ENCODE peak calls at places on chromosomes 2 and 18, in six cellular contexts. One of them, this sample, is unnamed.

GRCh38 chr2:69514406-69514805 is 77.2 kb upstream of the NFU1 start:
- DNase-seq in CD8-positive, alpha-beta T cell: no peak
- DNase-seq in adrenal gland: peak; percentile 70
- DNase-seq in aorta: peak; percentile 62
- DNase-seq in WERI-Rb-1: no peak
- DNase-seq in astrocyte: peak; percentile 83
- DNase-seq in this sample: peak; percentile 29

GRCh38 chr2:9554841-9555337 is 741 bp downstream of the ADAM17 start:
- DNase-seq in CD8-positive, alpha-beta T cell: peak; percentile 17
- DNase-seq in adrenal gland: peak; percentile 74
- DNase-seq in aorta: no peak
- DNase-seq in WERI-Rb-1: peak; percentile 60
- DNase-seq in astrocyte: peak; percentile 80
- DNase-seq in this sample: peak; percentile 52

GRCh38 chr2:239994086-239994485 is 31.1 kb downstream of the NDUFA10 start:
- DNase-seq in CD8-positive, alpha-beta T cell: no peak
- DNase-seq in adrenal gland: no peak
- DNase-seq in aorta: no peak
- DNase-seq in WERI-Rb-1: peak; percentile 52
- DNase-seq in astrocyte: no peak
- DNase-seq in this sample: no peak

GRCh38 chr2:173218331-173219056 is 136.2 kb upstream of the CDCA7 start:
- DNase-seq in CD8-positive, alpha-beta T cell: no peak
- DNase-seq in adrenal gland: no peak
- DNase-seq in aorta: no peak
- DNase-seq in WERI-Rb-1: peak; percentile 16
- DNase-seq in astrocyte: no peak
- DNase-seq in this sample: no peak

GRCh38 chr2:190469770-190470169 is 61.6 kb downstream of the MFSD6 start:
- DNase-seq in CD8-positive, alpha-beta T cell: no peak
- DNase-seq in adrenal gland: peak; percentile 72
- DNase-seq in aorta: no peak
- DNase-seq in WERI-Rb-1: no peak
- DNase-seq in astrocyte: peak; percentile 72
- DNase-seq in this sample: peak; percentile 37

GRCh38 chr18:63299837-63300787 is 19.5 kb downstream of the BCL2 start:
- DNase-seq in CD8-positive, alpha-beta T cell: no peak
- DNase-seq in adrenal gland: no peak
- DNase-seq in aorta: no peak
- DNase-seq in WERI-Rb-1: no peak
- DNase-seq in astrocyte: peak; percentile 80
- DNase-seq in this sample: no peak

GRCh38 chr18:36532394-36532793 is 234.9 kb downstream of the FHOD3 start:
- DNase-seq in CD8-positive, alpha-beta T cell: no peak
- DNase-seq in adrenal gland: no peak
- DNase-seq in aorta: no peak
- DNase-seq in WERI-Rb-1: no peak
- DNase-seq in astrocyte: peak; percentile 82
- DNase-seq in this sample: no peak

GRCh38 chr2:236089271-236090026 is 78.7 kb downstream of the GBX2 start:
- DNase-seq in CD8-positive, alpha-beta T cell: no peak
- DNase-seq in adrenal gland: no peak
- DNase-seq in aorta: no peak
- DNase-seq in WERI-Rb-1: no peak
- DNase-seq in astrocyte: no peak
- DNase-seq in this sample: no peak

GRCh38 chr2:18268400-18268799 is 292.1 kb downstream of the RDH14 start:
- DNase-seq in CD8-positive, alpha-beta T cell: no peak
- DNase-seq in adrenal gland: no peak
- DNase-seq in aorta: no peak
- DNase-seq in WERI-Rb-1: peak; percentile 26
- DNase-seq in astrocyte: no peak
- DNase-seq in this sample: no peak

GRCh38 chr2:231810905-231811304 is 24.7 kb downstream of the COPS7B start:
- DNase-seq in CD8-positive, alpha-beta T cell: no peak
- DNase-seq in adrenal gland: no peak
- DNase-seq in aorta: no peak
- DNase-seq in WERI-Rb-1: no peak
- DNase-seq in astrocyte: peak; percentile 60
- DNase-seq in this sample: no peak

GRCh38 chr18:23387265-23387664 is 65.8 kb upstream of the RIOK3 start:
- DNase-seq in CD8-positive, alpha-beta T cell: no peak
- DNase-seq in adrenal gland: no peak
- DNase-seq in aorta: no peak
- DNase-seq in WERI-Rb-1: no peak
- DNase-seq in astrocyte: no peak
- DNase-seq in this sample: no peak

GRCh38 chr2:39730685-39731302 is 48.3 kb downstream of the THUMPD2 start:
- DNase-seq in CD8-positive, alpha-beta T cell: no peak
- DNase-seq in adrenal gland: no peak
- DNase-seq in aorta: no peak
- DNase-seq in WERI-Rb-1: no peak
- DNase-seq in astrocyte: no peak
- DNase-seq in this sample: no peak

GRCh38 chr18:48889115-48889941 is 61.4 kb downstream of the SMAD7 start:
- DNase-seq in CD8-positive, alpha-beta T cell: no peak
- DNase-seq in adrenal gland: peak; percentile 83
- DNase-seq in aorta: peak; percentile 89
- DNase-seq in WERI-Rb-1: peak; percentile 85
- DNase-seq in astrocyte: no peak
- DNase-seq in this sample: no peak

GRCh38 chr2:221085376-221085900 is 486.7 kb downstream of the EPHA4 start:
- DNase-seq in CD8-positive, alpha-beta T cell: no peak
- DNase-seq in adrenal gland: no peak
- DNase-seq in aorta: no peak
- DNase-seq in WERI-Rb-1: no peak
- DNase-seq in astrocyte: peak; percentile 55
- DNase-seq in this sample: no peak

GRCh38 chr2:73494031-73494430 is 108.4 kb downstream of the ALMS1 start:
- DNase-seq in CD8-positive, alpha-beta T cell: no peak
- DNase-seq in adrenal gland: no peak
- DNase-seq in aorta: no peak
- DNase-seq in WERI-Rb-1: no peak
- DNase-seq in astrocyte: peak; percentile 72
- DNase-seq in this sample: no peak

GRCh38 chr2:220949476-220949875 is 622.6 kb downstream of the EPHA4 start:
- DNase-seq in CD8-positive, alpha-beta T cell: no peak
- DNase-seq in adrenal gland: no peak
- DNase-seq in aorta: no peak
- DNase-seq in WERI-Rb-1: no peak
- DNase-seq in astrocyte: peak; percentile 62
- DNase-seq in this sample: no peak

GRCh38 chr2:188449992-188450391 is 158.3 kb downstream of the GULP1 start:
- DNase-seq in CD8-positive, alpha-beta T cell: no peak
- DNase-seq in adrenal gland: no peak
- DNase-seq in aorta: no peak
- DNase-seq in WERI-Rb-1: no peak
- DNase-seq in astrocyte: no peak
- DNase-seq in this sample: no peak

GRCh38 chr2:42903821-42904575 is 111.6 kb upstream of the HAAO start:
- DNase-seq in CD8-positive, alpha-beta T cell: no peak
- DNase-seq in adrenal gland: peak; percentile 72
- DNase-seq in aorta: no peak
- DNase-seq in WERI-Rb-1: peak; percentile 70
- DNase-seq in astrocyte: no peak
- DNase-seq in this sample: no peak

GRCh38 chr2:41199320-41199719 is 747.4 kb upstream of the SLC8A1 start:
- DNase-seq in CD8-positive, alpha-beta T cell: no peak
- DNase-seq in adrenal gland: no peak
- DNase-seq in aorta: no peak
- DNase-seq in WERI-Rb-1: no peak
- DNase-seq in astrocyte: no peak
- DNase-seq in this sample: no peak

GRCh38 chr18:78330761-78331160 is 648.9 kb upstream of the SALL3 start:
- DNase-seq in CD8-positive, alpha-beta T cell: no peak
- DNase-seq in adrenal gland: no peak
- DNase-seq in aorta: no peak
- DNase-seq in WERI-Rb-1: no peak
- DNase-seq in astrocyte: no peak
- DNase-seq in this sample: no peak

GRCh38 chr2:95260028-95261023 is 13.9 kb upstream of the PROM2 start:
- DNase-seq in CD8-positive, alpha-beta T cell: no peak
- DNase-seq in adrenal gland: no peak
- DNase-seq in aorta: no peak
- DNase-seq in WERI-Rb-1: no peak
- DNase-seq in astrocyte: no peak
- DNase-seq in this sample: no peak

GRCh38 chr2:50491541-50492114 is 540.3 kb downstream of the NRXN1 start:
- DNase-seq in CD8-positive, alpha-beta T cell: no peak
- DNase-seq in adrenal gland: no peak
- DNase-seq in aorta: no peak
- DNase-seq in WERI-Rb-1: peak; percentile 46
- DNase-seq in astrocyte: peak; percentile 17
- DNase-seq in this sample: no peak

GRCh38 chr2:187982668-187983067 is 309.0 kb upstream of the GULP1 start:
- DNase-seq in CD8-positive, alpha-beta T cell: no peak
- DNase-seq in adrenal gland: peak; percentile 61
- DNase-seq in aorta: no peak
- DNase-seq in WERI-Rb-1: no peak
- DNase-seq in astrocyte: peak; percentile 93
- DNase-seq in this sample: no peak

GRCh38 chr2:19623488-19623887 is 265.1 kb upstream of the OSR1 start:
- DNase-seq in CD8-positive, alpha-beta T cell: no peak
- DNase-seq in adrenal gland: no peak
- DNase-seq in aorta: no peak
- DNase-seq in WERI-Rb-1: no peak
- DNase-seq in astrocyte: peak; percentile 75
- DNase-seq in this sample: no peak

GRCh38 chr2:199302851-199303250 is 154.9 kb downstream of the SATB2 start:
- DNase-seq in CD8-positive, alpha-beta T cell: no peak
- DNase-seq in adrenal gland: no peak
- DNase-seq in aorta: no peak
- DNase-seq in WERI-Rb-1: no peak
- DNase-seq in astrocyte: peak; percentile 81
- DNase-seq in this sample: no peak

GRCh38 chr2:131509615-131510014 is 17.4 kb upstream of the MZT2A start:
- DNase-seq in CD8-positive, alpha-beta T cell: no peak
- DNase-seq in adrenal gland: no peak
- DNase-seq in aorta: no peak
- DNase-seq in WERI-Rb-1: no peak
- DNase-seq in astrocyte: no peak
- DNase-seq in this sample: no peak

GRCh38 chr2:158997037-158997785 is 28.8 kb downstream of the TANC1 start:
- DNase-seq in CD8-positive, alpha-beta T cell: no peak
- DNase-seq in adrenal gland: no peak
- DNase-seq in aorta: no peak
- DNase-seq in WERI-Rb-1: no peak
- DNase-seq in astrocyte: no peak
- DNase-seq in this sample: no peak

GRCh38 chr2:128821010-128821409 is 502.3 kb upstream of the HS6ST1 start:
- DNase-seq in CD8-positive, alpha-beta T cell: no peak
- DNase-seq in adrenal gland: no peak
- DNase-seq in aorta: no peak
- DNase-seq in WERI-Rb-1: no peak
- DNase-seq in astrocyte: no peak
- DNase-seq in this sample: no peak

GRCh38 chr2:44949329-44950151 is 8.0 kb downstream of the SIX3 start:
- DNase-seq in CD8-positive, alpha-beta T cell: no peak
- DNase-seq in adrenal gland: no peak
- DNase-seq in aorta: peak; percentile 48
- DNase-seq in WERI-Rb-1: peak; percentile 92
- DNase-seq in astrocyte: peak; percentile 66
- DNase-seq in this sample: no peak

GRCh38 chr18:32552421-32553030 is 81.8 kb upstream of the GAREM1 start:
- DNase-seq in CD8-positive, alpha-beta T cell: peak; percentile 58
- DNase-seq in adrenal gland: peak; percentile 82
- DNase-seq in aorta: no peak
- DNase-seq in WERI-Rb-1: peak; percentile 56
- DNase-seq in astrocyte: peak; percentile 39
- DNase-seq in this sample: peak; percentile 66

GRCh38 chr2:207501797-207502196 is 28.0 kb upstream of the CREB1 start:
- DNase-seq in CD8-positive, alpha-beta T cell: no peak
- DNase-seq in adrenal gland: no peak
- DNase-seq in aorta: peak; percentile 73
- DNase-seq in WERI-Rb-1: no peak
- DNase-seq in astrocyte: no peak
- DNase-seq in this sample: no peak

GRCh38 chr2:16287831-16288230 is 347.5 kb downstream of the MYCN start:
- DNase-seq in CD8-positive, alpha-beta T cell: no peak
- DNase-seq in adrenal gland: no peak
- DNase-seq in aorta: no peak
- DNase-seq in WERI-Rb-1: no peak
- DNase-seq in astrocyte: no peak
- DNase-seq in this sample: no peak

GRCh38 chr2:201257381-201257940 is 2.9 kb upstream of the CASP8 start:
- DNase-seq in CD8-positive, alpha-beta T cell: peak; percentile 48
- DNase-seq in adrenal gland: no peak
- DNase-seq in aorta: peak; percentile 66
- DNase-seq in WERI-Rb-1: no peak
- DNase-seq in astrocyte: no peak
- DNase-seq in this sample: peak; percentile 54

GRCh38 chr2:28631514-28632206 is 120.0 kb upstream of the PPP1CB start:
- DNase-seq in CD8-positive, alpha-beta T cell: no peak
- DNase-seq in adrenal gland: no peak
- DNase-seq in aorta: no peak
- DNase-seq in WERI-Rb-1: no peak
- DNase-seq in astrocyte: no peak
- DNase-seq in this sample: no peak
- H3K27ac ChIP-seq in CD8-positive, alpha-beta T cell: no peak overlapping the region
- H3K27ac ChIP-seq in adrenal gland: no peak overlapping the region
- H3K27ac ChIP-seq in aorta: no peak overlapping the region
- H3K27ac ChIP-seq in WERI-Rb-1: no peak overlapping the region
- H3K27ac ChIP-seq in astrocyte: no peak overlapping the region
- H3K27ac ChIP-seq in this sample: no peak overlapping the region

GRCh38 chr2:133674433-133675331 is 106.4 kb upstream of the NCKAP5 start:
- DNase-seq in CD8-positive, alpha-beta T cell: no peak
- DNase-seq in adrenal gland: peak; percentile 70
- DNase-seq in aorta: peak; percentile 50
- DNase-seq in WERI-Rb-1: no peak
- DNase-seq in astrocyte: peak; percentile 87
- DNase-seq in this sample: peak; percentile 67
- H3K27ac ChIP-seq in CD8-positive, alpha-beta T cell: no peak overlapping the region
- H3K27ac ChIP-seq in adrenal gland: no peak overlapping the region
- H3K27ac ChIP-seq in aorta: peak overlapping the region; percentile 36
- H3K27ac ChIP-seq in WERI-Rb-1: no peak overlapping the region
- H3K27ac ChIP-seq in astrocyte: peak overlapping the region; percentile 80
- H3K27ac ChIP-seq in this sample: peak overlapping the region; percentile 64

GRCh38 chr18:50656396-50656795 is 96.5 kb downstream of the MAPK4 start:
- DNase-seq in CD8-positive, alpha-beta T cell: no peak
- DNase-seq in adrenal gland: no peak
- DNase-seq in aorta: no peak
- DNase-seq in WERI-Rb-1: no peak
- DNase-seq in astrocyte: no peak
- DNase-seq in this sample: no peak
- H3K27ac ChIP-seq in CD8-positive, alpha-beta T cell: no peak overlapping the region
- H3K27ac ChIP-seq in adrenal gland: no peak overlapping the region
- H3K27ac ChIP-seq in aorta: no peak overlapping the region
- H3K27ac ChIP-seq in WERI-Rb-1: no peak overlapping the region
- H3K27ac ChIP-seq in astrocyte: no peak overlapping the region
- H3K27ac ChIP-seq in this sample: peak overlapping the region; percentile 89

GRCh38 chr18:75687626-75688025 is 260.1 kb upstream of the SMIM21 start:
- DNase-seq in CD8-positive, alpha-beta T cell: no peak
- DNase-seq in adrenal gland: no peak
- DNase-seq in aorta: no peak
- DNase-seq in WERI-Rb-1: no peak
- DNase-seq in astrocyte: no peak
- DNase-seq in this sample: no peak

GRCh38 chr18:75694292-75694691 is 266.8 kb upstream of the SMIM21 start:
- DNase-seq in CD8-positive, alpha-beta T cell: no peak
- DNase-seq in adrenal gland: no peak
- DNase-seq in aorta: no peak
- DNase-seq in WERI-Rb-1: no peak
- DNase-seq in astrocyte: no peak
- DNase-seq in this sample: no peak

GRCh38 chr18:75691483-75691882 is 264.0 kb upstream of the SMIM21 start:
- DNase-seq in CD8-positive, alpha-beta T cell: no peak
- DNase-seq in adrenal gland: no peak
- DNase-seq in aorta: no peak
- DNase-seq in WERI-Rb-1: no peak
- DNase-seq in astrocyte: no peak
- DNase-seq in this sample: no peak
- H3K27ac ChIP-seq in CD8-positive, alpha-beta T cell: no peak overlapping the region
- H3K27ac ChIP-seq in adrenal gland: no peak overlapping the region
- H3K27ac ChIP-seq in aorta: no peak overlapping the region
- H3K27ac ChIP-seq in WERI-Rb-1: no peak overlapping the region
- H3K27ac ChIP-seq in astrocyte: no peak overlapping the region
- H3K27ac ChIP-seq in this sample: no peak overlapping the region

This sample was measured in lung.